ENCODE peak calls at places on chromosomes 3 and 15, in six cellular contexts. O, R, V, A, F and Y are unnamed samples.
A peak's percentile ranks its signal among the peaks of the same experiment; 100 is the strongest.

GRCh38 chr3:45095916-45096526 is 50.2 kb downstream of the CDCP1 start:
- DNase-seq in O (no peak), R (no peak), V (no peak), A (no peak), F (no peak), Y (no peak)

GRCh38 chr15:94526071-94526689 is 294.8 kb downstream of the MCTP2 start:
- DNase-seq in O (peak; percentile 3), R (peak; percentile 10), V (no peak), A (no peak), F (no peak), Y (no peak)

GRCh38 chr15:45121706-45122417 is 7.7 kb downstream of the DUOXA2 start:
- DNase-seq in O (no peak), R (no peak), V (no peak), A (no peak), F (no peak), Y (no peak)

GRCh38 chr3:171936231-171936841 is 93.2 kb downstream of the TMEM212 start:
- DNase-seq in O (no peak), R (no peak), V (no peak), A (no peak), F (no peak), Y (no peak)

GRCh38 chr3:128112406-128112968 is 11.1 kb downstream of the RUVBL1 start:
- DNase-seq in O (peak; percentile 33), R (peak; percentile 30), V (peak; percentile 13), A (peak; percentile 28), F (no peak), Y (no peak)

GRCh38 chr15:71295242-71296031 is 180.2 kb downstream of the THSD4 start:
- DNase-seq in O (no peak), R (no peak), V (no peak), A (no peak), F (no peak), Y (no peak)

GRCh38 chr15:35329521-35329921 is 216.4 kb downstream of the DPH6 start:
- DNase-seq in O (no peak), R (no peak), V (no peak), A (no peak), F (no peak), Y (no peak)

GRCh38 chr3:102238362-102238761 is 196.5 kb upstream of the ZPLD1 start:
- DNase-seq in O (no peak), R (no peak), V (no peak), A (no peak), F (no peak), Y (no peak)

GRCh38 chr3:107994954-107995715 is 95.7 kb downstream of the CD47 start:
- DNase-seq in O (no peak), R (no peak), V (no peak), A (no peak), F (no peak), Y (no peak)

GRCh38 chr15:77784361-77785292 is 151.9 kb upstream of the LINGO1 start:
- DNase-seq in O (peak; percentile 36), R (peak; percentile 38), V (no peak), A (no peak), F (no peak), Y (no peak)

GRCh38 chr3:69357196-69357595 is 28.7 kb downstream of the FRMD4B start:
- DNase-seq in O (no peak), R (no peak), V (no peak), A (no peak), F (no peak), Y (no peak)

GRCh38 chr3:194711913-194712312 is 26.2 kb downstream of the FAM43A start:
- DNase-seq in O (no peak), R (no peak), V (no peak), A (no peak), F (no peak), Y (no peak)

GRCh38 chr15:58019503-58020376 is 45.8 kb downstream of the ALDH1A2 start:
- DNase-seq in O (no peak), R (no peak), V (no peak), A (no peak), F (no peak), Y (no peak)

GRCh38 chr3:46496745-46497555 is 826 bp upstream of the RTP3 start:
- DNase-seq in O (peak; percentile 72), R (peak; percentile 72), V (no peak), A (peak; percentile 23), F (no peak), Y (no peak)

GRCh38 chr3:194497799-194498575 is 11.2 kb upstream of the ATP13A3 start:
- DNase-seq in O (no peak), R (no peak), V (peak; percentile 49), A (no peak), F (no peak), Y (no peak)

GRCh38 chr3:83946554-83946953 is 1012.2 kb upstream of the CADM2 start:
- DNase-seq in O (no peak), R (no peak), V (no peak), A (no peak), F (no peak), Y (no peak)

GRCh38 chr15:92904832-92905640 is 4.9 kb downstream of the CHD2 start:
- DNase-seq in O (peak; percentile 61), R (no peak), V (no peak), A (no peak), F (no peak), Y (no peak)

GRCh38 chr3:156678216-156678615 is 3.8 kb downstream of the TIPARP start:
- DNase-seq in O (no peak), R (peak; percentile 29), V (no peak), A (no peak), F (no peak), Y (no peak)

GRCh38 chr3:128009952-128010846 is 42.0 kb upstream of the SEC61A1 start:
- DNase-seq in O (peak; percentile 30), R (no peak), V (no peak), A (no peak), F (no peak), Y (no peak)

GRCh38 chr3:197355713-197356112 is 57.3 kb upstream of the DLG1 start:
- DNase-seq in O (no peak), R (no peak), V (no peak), A (no peak), F (no peak), Y (no peak)